ENCODE peak calls at places on chromosomes 4 and X, in five cellular contexts. O is endodermal cell, L is cardiac muscle cell, Y is heart right ventricle, F is upper lobe of right lung. U is an unnamed sample.
A peak's percentile ranks its signal among the peaks of the same experiment; 100 is the strongest.

GRCh38 chr4:114334808-114335739 is 263.5 kb upstream of the UGT8 start:
- DNase-seq in F (no peak), O (no peak), Y (no peak), L (no peak), U (peak; percentile 5)

GRCh38 chr4:187236491-187236890 is 512.8 kb upstream of the FAT1 start:
- DNase-seq in O (no peak), L (peak; percentile 23), Y (no peak), F (no peak), U (peak; percentile 45)

GRCh38 chr4:142721187-142721586 is 124.9 kb downstream of the INPP4B start:
- DNase-seq in Y (no peak), O (no peak), L (peak; percentile 7), F (no peak), U (peak; percentile 29)

GRCh38 chrX:153966283-153966688 is 5.3 kb downstream of the HCFC1 start:
- DNase-seq in L (no peak), F (no peak), O (no peak), Y (no peak), U (no peak)

GRCh38 chr4:39699676-39700409 is 1.9 kb downstream of the UBE2K start:
- DNase-seq in L (peak; percentile 39), F (no peak), O (no peak), Y (no peak), U (peak; percentile 43)

GRCh38 chr4:147360301-147360700 is 120.6 kb upstream of the EDNRA start:
- DNase-seq in L (peak; percentile 92), Y (no peak), O (no peak), F (no peak), U (peak; percentile 87)

GRCh38 chr4:15882675-15883086 is 55.9 kb downstream of the FGFBP1 start:
- DNase-seq in F (no peak), O (peak; percentile 83), Y (no peak), L (peak; percentile 90), U (peak; percentile 89)

GRCh38 chr4:136831553-136831952 is 700.7 kb downstream of the PCDH18 start:
- DNase-seq in O (peak; percentile 58), L (peak; percentile 2), Y (no peak), F (no peak), U (no peak)

GRCh38 chr4:23888421-23889319 is 1.2 kb downstream of the PPARGC1A start:
- DNase-seq in O (peak; percentile 50), F (no peak), Y (no peak), L (peak; percentile 71), U (peak; percentile 39)

GRCh38 chr4:98377626-98378025 is 116.4 kb downstream of the RAP1GDS1 start:
- DNase-seq in Y (no peak), F (no peak), L (peak; percentile 37), O (no peak), U (peak; percentile 67)

GRCh38 chr4:72186714-72187113 is 154.9 kb downstream of the NPFFR2 start:
- DNase-seq in L (no peak), F (no peak), O (no peak), Y (no peak), U (no peak)
- H3K4me3 ChIP-seq in L (no peak overlapping the region), F (no peak overlapping the region), O (no peak overlapping the region), Y (no peak overlapping the region), U (no peak overlapping the region)

GRCh38 chr4:61376301-61376700 is 176.2 kb downstream of the ADGRL3 start:
- DNase-seq in Y (no peak), F (no peak), L (peak; percentile 67), O (no peak), U (peak; percentile 22)
- TF ChIP-seq CTCF in Y (no peak), F (no peak), L (no peak), O (no peak), U (no peak)

DNA sequence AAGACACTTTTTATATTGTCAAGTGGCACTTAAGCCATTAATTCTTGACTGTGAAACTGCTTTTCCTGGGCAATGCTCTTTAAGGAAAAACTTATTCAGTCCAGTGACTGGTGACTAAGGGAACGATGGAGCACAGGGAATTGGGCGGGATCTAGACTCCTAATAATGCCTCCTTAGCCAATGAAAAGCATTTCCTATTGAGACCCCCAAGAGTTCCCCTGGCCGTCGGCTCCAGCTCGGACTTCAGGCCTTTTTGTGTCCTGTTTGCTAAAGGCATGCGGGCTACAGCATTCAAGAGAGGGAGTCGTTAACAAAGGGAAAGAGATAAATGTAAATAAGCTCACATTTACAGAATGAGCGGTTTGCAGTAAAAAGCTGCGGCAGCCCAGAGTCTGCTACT is at the start of gene LPAR4:
- DNase-seq in L (peak; percentile 49), O (peak; percentile 67), F (no peak), Y (no peak), U (peak; percentile 27)
- H3K4me3 ChIP-seq in L (peak within 1 kb of the TSS; percentile 13), O (peak within 1 kb of the TSS; percentile 73), F (peak within 1 kb of the TSS; percentile 8), Y (peak within 1 kb of the TSS; percentile 45), U (peak within 1 kb of the TSS; percentile 8)

GRCh38 chr4:140743194-140743931 is 12.8 kb downstream of the TBC1D9 start:
- DNase-seq in Y (no peak), O (peak; percentile 71), F (no peak), L (no peak), U (peak; percentile 71)

GRCh38 chr4:140740422-140740821 is 15.8 kb downstream of the TBC1D9 start:
- DNase-seq in L (no peak), F (no peak), O (no peak), Y (no peak), U (no peak)

GRCh38 chr4:140742838-140743193 is 13.4 kb downstream of the TBC1D9 start:
- DNase-seq in L (no peak), F (no peak), O (no peak), Y (no peak), U (no peak)

GRCh38 chr4:140739971-140740370 is 16.2 kb downstream of the TBC1D9 start:
- DNase-seq in F (no peak), O (no peak), Y (no peak), L (no peak), U (no peak)

GRCh38 chr4:140740906-140741670 is 15.1 kb downstream of the TBC1D9 start:
- DNase-seq in Y (no peak), L (no peak), O (no peak), F (no peak), U (no peak)
- TF ChIP-seq CTCF in Y (no peak), L (no peak), O (no peak), F (no peak), U (no peak)

GRCh38 chr4:707929-708630 is 2.4 kb downstream of the PCGF3 start:
- DNase-seq in Y (no peak), O (no peak), L (no peak), F (no peak), U (no peak)
- H3K4me3 ChIP-seq in Y (no peak overlapping the region), O (peak overlapping the region; percentile 89), L (no peak overlapping the region), F (no peak overlapping the region), U (peak overlapping the region; percentile 1)

GRCh38 chr4:169617306-169617705 is 3.1 kb upstream of the CLCN3 start:
- DNase-seq in Y (no peak), O (no peak), L (no peak), F (no peak), U (no peak)

GRCh38 chr4:169615467-169616106 is 3.2 kb upstream of the NEK1 start:
- DNase-seq in L (no peak), F (no peak), O (no peak), Y (no peak), U (peak; percentile 26)

GRCh38 chr4:169612869-169613859 is 781 bp upstream of the NEK1 start:
- DNase-seq in F (peak; percentile 80), O (peak; percentile 92), Y (peak; percentile 66), L (peak; percentile 75), U (peak; percentile 87)

GRCh38 chr4:169611157-169611556 is 1.2 kb downstream of the NEK1 start:
- DNase-seq in L (no peak), Y (no peak), O (no peak), F (no peak), U (no peak)

DNA sequence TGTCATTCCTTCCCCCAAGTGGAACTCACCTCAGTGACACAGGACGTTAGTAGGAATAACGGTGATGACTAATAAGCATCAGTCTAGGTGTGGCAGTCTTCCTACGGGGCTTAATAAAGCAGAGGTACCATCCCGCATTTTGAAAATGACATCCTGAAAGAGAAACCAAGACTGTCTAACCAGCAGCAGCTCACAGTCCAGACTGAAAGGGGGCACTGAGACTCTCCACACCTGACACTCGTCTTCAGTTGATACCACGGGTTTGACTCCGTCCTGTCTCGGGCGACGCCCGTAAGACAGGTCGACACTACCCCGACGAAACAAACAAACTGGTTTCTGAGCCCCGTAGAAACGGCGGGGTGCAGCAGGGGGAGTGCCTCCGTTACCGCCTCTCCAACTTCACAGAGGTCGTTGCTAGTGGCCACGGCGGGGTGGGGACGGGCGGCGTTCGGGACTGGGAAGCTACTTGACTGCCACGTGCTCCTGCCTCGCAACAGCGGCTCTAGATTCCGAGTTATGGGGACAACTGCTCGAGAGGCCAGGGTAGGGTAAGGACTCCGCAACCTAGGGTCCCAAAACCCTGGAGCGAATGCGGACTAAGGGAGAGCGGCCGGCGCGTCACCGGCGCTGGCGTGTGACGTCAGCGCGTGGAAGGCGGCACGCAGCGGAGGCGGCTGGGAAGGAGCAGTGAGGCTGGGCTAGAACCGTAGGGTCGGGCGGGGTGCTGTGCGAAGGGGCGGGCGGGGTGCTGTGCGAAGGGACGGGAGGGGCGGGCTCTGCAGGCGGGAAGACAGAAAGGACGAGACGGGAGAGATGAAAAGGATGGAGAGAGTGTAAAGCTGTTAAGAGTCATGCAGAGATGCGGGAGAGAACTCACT is at the start of gene NEK1:
- DNase-seq in O (peak; percentile 94), F (peak; percentile 95), L (peak; percentile 94), Y (peak; percentile 91), U (peak; percentile 88)
- TF ChIP-seq CTCF in O (no peak), F (no peak), L (no peak), Y (no peak), U (no peak)

DNA sequence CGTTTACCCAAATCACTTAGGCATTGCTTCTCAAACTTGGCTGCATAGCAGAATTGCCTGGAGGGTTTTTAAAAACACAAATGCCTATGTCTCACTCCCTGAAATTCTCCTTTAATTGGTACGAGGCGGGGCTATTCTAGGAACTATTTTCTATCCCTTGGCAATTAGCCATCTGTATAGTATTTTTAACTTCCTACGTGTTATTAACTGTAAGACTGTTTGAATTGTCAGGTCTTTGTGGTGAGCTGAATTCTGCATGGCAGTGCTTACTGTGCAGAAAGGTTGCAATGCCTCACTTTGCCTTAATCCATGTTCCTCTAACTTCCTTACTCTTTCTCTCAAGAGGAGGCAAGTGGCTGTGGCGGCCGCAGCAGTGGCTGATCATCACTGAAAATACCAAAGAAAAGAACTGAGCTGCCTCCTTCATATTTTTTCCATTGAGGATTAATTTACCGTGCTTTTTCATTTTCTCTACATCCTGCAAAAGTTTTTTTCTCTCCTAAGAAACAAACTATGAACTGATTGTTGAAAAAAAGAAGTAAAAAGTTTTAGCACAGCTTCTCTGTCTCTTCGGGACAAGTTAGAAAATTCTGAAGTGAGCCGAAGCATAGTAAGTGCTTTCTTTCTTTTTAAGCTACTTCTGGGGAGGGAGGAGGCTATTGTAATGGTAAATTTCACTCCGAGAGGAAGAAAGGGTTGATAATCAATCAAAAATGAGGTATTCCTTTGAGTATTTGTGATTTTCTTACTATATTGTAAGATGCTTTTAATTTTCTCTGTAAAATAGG is at the start of gene SHROOM3:
- DNase-seq in L (peak; percentile 47), O (peak; percentile 64), Y (no peak), F (no peak), U (no peak)
- H3K4me3 ChIP-seq in L (no peak within 1 kb of the TSS), O (peak within 1 kb of the TSS; percentile 76), Y (peak within 1 kb of the TSS; percentile 52), F (peak within 1 kb of the TSS; percentile 42), U (no peak within 1 kb of the TSS)